ENCODE peak calls at places on chromosomes 12 and 14, in six cellular contexts. Q is mammary epithelial cell; L is adipocyte; F is neuronal stem cell; Z is transverse colon; J is CD4-positive, CD25-positive, alpha-beta regulatory T cell. V is an unnamed sample.

GRCh38 chr12:130097342-130097741 is 64.9 kb upstream of the FZD10 start:
- DNase-seq in J (no peak), L (no peak), Z (no peak), F (no peak), Q (no peak), V (no peak)

GRCh38 chr12:25368542-25368941 is 117.8 kb upstream of the KRAS start:
- DNase-seq in L (no peak), J (no peak), Q (no peak), F (no peak), Z (no peak), V (no peak)

GRCh38 chr12:45050331-45050750 is 558 bp downstream of the DBX2 start:
- DNase-seq in L (no peak), Z (no peak), F (no peak), Q (no peak), J (no peak), V (no peak)

GRCh38 chr14:75303415-75303814 is 24.8 kb downstream of the FOS start:
- DNase-seq in F (peak; percentile 65), Z (peak; percentile 76), Q (peak; percentile 54), J (peak; percentile 62), L (peak; percentile 90), V (peak; percentile 58)

GRCh38 chr12:2198088-2198501 is 145.3 kb downstream of the CACNA1C start:
- DNase-seq in F (peak; percentile 33), L (peak; percentile 74), Q (peak; percentile 63), Z (no peak), J (no peak), V (no peak)

GRCh38 chr12:59088673-59089072 is 168.4 kb upstream of the LRIG3 start:
- DNase-seq in L (no peak), Q (no peak), F (no peak), J (no peak), Z (no peak), V (no peak)

GRCh38 chr12:76259071-76259470 is 89.1 kb downstream of the BBS10 start:
- DNase-seq in Q (no peak), F (peak; percentile 11), J (no peak), Z (no peak), L (peak; percentile 41), V (no peak)

GRCh38 chr12:14836336-14837210 is 6.8 kb downstream of the ART4 start:
- DNase-seq in L (peak; percentile 88), F (no peak), Z (no peak), J (no peak), Q (peak; percentile 84), V (no peak)

GRCh38 chr12:38138225-38139221 is 178.1 kb upstream of the ALG10B start:
- DNase-seq in Z (peak; percentile 71), J (peak; percentile 56), Q (peak; percentile 64), L (peak; percentile 87), F (peak; percentile 24), V (peak; percentile 52)

GRCh38 chr12:20917269-20917668 is 106.8 kb downstream of the SLCO1B3 start:
- DNase-seq in L (no peak), Q (no peak), F (no peak), J (no peak), Z (no peak), V (no peak)

GRCh38 chr14:75720828-75721227 is 59.8 kb downstream of the TTLL5 start:
- DNase-seq in Z (no peak), L (peak; percentile 48), F (no peak), Q (peak; percentile 18), J (no peak), V (no peak)

GRCh38 chr12:55728932-55729591 is at the start of gene CD63:
- DNase-seq in Z (peak; percentile 91), F (no peak), L (peak; percentile 95), J (no peak), Q (peak; percentile 80), V (peak; percentile 77)

GRCh38 chr12:92943482-92944250 is 14.6 kb upstream of the EEA1 start:
- DNase-seq in F (no peak), Z (no peak), J (no peak), L (peak; percentile 27), Q (no peak), V (no peak)

GRCh38 chr12:132191715-132192553 is 47.7 kb downstream of the NOC4L start:
- DNase-seq in Z (no peak), J (no peak), F (no peak), L (no peak), Q (no peak), V (no peak)

GRCh38 chr14:91068642-91069041 is 8.2 kb upstream of the RPS6KA5 start:
- DNase-seq in L (no peak), F (no peak), Q (no peak), Z (no peak), J (peak; percentile 19), V (no peak)

GRCh38 chr14:102314242-102315011 is 5.1 kb upstream of the ZNF839 start:
- DNase-seq in Z (peak; percentile 89), J (peak; percentile 80), Q (peak; percentile 70), F (peak; percentile 68), L (peak; percentile 94), V (peak; percentile 76)

GRCh38 chr12:94140556-94140955 is 7.8 kb upstream of the PLXNC1 start:
- DNase-seq in Z (peak; percentile 36), L (peak; percentile 17), J (peak; percentile 44), Q (no peak), F (no peak), V (no peak)

GRCh38 chr12:116718578-116719454 is 19.1 kb downstream of the SPRING1 start:
- DNase-seq in L (peak; percentile 67), Z (no peak), F (no peak), J (no peak), Q (no peak), V (no peak)

GRCh38 chr12:115204957-115205754 is 521.2 kb upstream of the TBX3 start:
- DNase-seq in J (no peak), Z (no peak), L (peak; percentile 22), F (no peak), Q (peak; percentile 67), V (no peak)

GRCh38 chr12:19574606-19575005 is 135.3 kb downstream of the AEBP2 start:
- DNase-seq in Z (no peak), F (no peak), Q (no peak), L (no peak), J (no peak), V (no peak)

DNA sequence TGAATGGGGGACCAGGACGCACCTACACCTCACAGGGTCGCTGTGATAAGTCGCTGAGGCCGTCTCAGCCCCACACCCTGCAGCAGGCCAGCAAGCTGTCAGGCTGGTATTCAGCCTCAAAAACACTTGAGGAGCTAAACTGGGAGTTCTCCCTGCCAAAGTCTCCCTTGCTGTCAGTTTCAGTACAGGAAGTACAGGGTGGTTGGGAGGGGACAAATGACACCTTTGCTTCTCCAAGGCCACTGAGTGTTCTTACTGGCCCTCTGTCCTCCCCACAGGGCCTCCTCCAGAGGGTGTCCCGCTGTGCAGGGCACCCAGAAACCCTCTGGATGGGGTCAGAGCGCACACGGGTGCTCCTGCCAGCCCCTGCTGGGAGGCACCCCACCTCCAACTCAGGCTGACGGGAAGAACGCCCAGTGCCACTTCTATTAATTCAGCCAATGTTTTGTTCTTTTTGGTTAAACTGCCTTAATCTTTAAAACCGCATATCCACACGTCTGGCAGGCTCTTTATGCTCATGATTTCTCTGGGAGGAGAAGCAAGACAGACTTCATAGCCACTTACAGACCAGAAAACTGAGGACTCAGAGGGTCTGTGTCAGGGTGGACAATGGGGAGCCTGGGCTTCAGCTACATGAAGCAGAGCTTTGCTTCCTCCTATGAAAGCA is 75.9 kb downstream of the ITPK1 start:
- DNase-seq in Z (no peak), L (no peak), F (no peak), J (no peak), Q (no peak), V (no peak)
- H3K4me1 ChIP-seq in Z (peaks cover 66% of the 10 kb centered on the region), L (peaks cover 24% of the 10 kb centered on the region), F (peaks cover 38% of the 10 kb centered on the region), J (peaks cover 9% of the 10 kb centered on the region), Q (peaks cover 80% of the 10 kb centered on the region), V (peaks cover 6% of the 10 kb centered on the region)

GRCh38 chr14:104750658-104751057 is 2.3 kb upstream of the SIVA1 start:
- DNase-seq in Q (no peak), F (no peak), L (no peak), Z (no peak), J (no peak), V (no peak)

GRCh38 chr14:104751539-104752337 is 1.2 kb upstream of the SIVA1 start:
- DNase-seq in Q (no peak), F (no peak), Z (no peak), J (no peak), L (no peak), V (no peak)

GRCh38 chr14:104749111-104749649 is 3.8 kb upstream of the SIVA1 start:
- DNase-seq in F (no peak), Z (peak; percentile 68), L (peak; percentile 65), J (no peak), Q (peak; percentile 68), V (no peak)

GRCh38 chr14:104747876-104748275 is 5.1 kb upstream of the SIVA1 start:
- DNase-seq in L (no peak), Z (no peak), Q (no peak), F (no peak), J (no peak), V (no peak)

GRCh38 chr14:104749958-104750529 is 2.9 kb upstream of the SIVA1 start:
- DNase-seq in L (peak; percentile 34), F (no peak), Z (no peak), J (no peak), Q (peak; percentile 32), V (no peak)
- H3K4me1 ChIP-seq in L (peaks cover 55% of the 10 kb centered on the region), F (peaks cover 12% of the 10 kb centered on the region), Z (peaks cover 48% of the 10 kb centered on the region), J (peaks cover 29% of the 10 kb centered on the region), Q (peaks cover 49% of the 10 kb centered on the region), V (peaks cover 19% of the 10 kb centered on the region)

GRCh38 chr12:117968826-117969659 is at the start of gene KSR2:
- DNase-seq in F (peak; percentile 84), Z (peak; percentile 81), L (peak; percentile 51), Q (peak; percentile 63), J (peak; percentile 24), V (no peak)
- H3K4me1 ChIP-seq in F (peaks cover 7% of the 10 kb centered on the region), Z (peaks cover 11% of the 10 kb centered on the region), L (no peaks in the 10 kb centered on the region), Q (no peaks in the 10 kb centered on the region), J (peaks cover 11% of the 10 kb centered on the region), V (no peaks in the 10 kb centered on the region)

DNA sequence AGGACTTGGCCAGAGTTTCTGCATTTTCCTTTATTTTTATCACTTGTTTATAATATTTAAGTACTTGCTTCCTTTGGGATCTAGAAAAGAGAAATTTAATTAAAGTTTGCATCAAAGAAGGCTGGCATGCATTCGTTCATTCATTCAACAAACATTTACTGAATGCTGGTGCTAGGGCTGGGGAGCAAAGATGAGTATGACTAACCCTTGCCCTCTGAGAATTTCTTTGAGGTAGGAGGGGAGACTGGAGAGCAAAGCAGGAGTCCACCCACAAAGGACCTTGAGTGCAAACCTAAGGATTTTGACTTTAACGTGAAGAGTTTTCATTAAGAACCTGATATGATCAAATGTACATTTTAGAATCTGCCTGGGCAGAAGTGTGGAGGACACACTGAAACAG is 16.1 kb upstream of the NT5DC3 start:
- DNase-seq in Q (no peak), L (no peak), Z (no peak), F (no peak), J (no peak), V (no peak)
- H3K4me1 ChIP-seq in Q (peaks cover 29% of the 10 kb centered on the region), L (peaks cover 19% of the 10 kb centered on the region), Z (peaks cover 43% of the 10 kb centered on the region), F (peaks cover 3% of the 10 kb centered on the region), J (no peaks in the 10 kb centered on the region), V (no peaks in the 10 kb centered on the region)

GRCh38 chr14:89507926-89508460 is 91.0 kb upstream of the FOXN3 start:
- DNase-seq in J (no peak), F (no peak), Q (peak; percentile 79), L (peak; percentile 19), Z (no peak), V (no peak)
- H3K4me1 ChIP-seq in J (peaks cover 60% of the 10 kb centered on the region), F (peaks cover 5% of the 10 kb centered on the region), Q (peaks cover 18% of the 10 kb centered on the region), L (peaks cover 26% of the 10 kb centered on the region), Z (peaks cover 8% of the 10 kb centered on the region), V (peaks cover 56% of the 10 kb centered on the region)

DNA sequence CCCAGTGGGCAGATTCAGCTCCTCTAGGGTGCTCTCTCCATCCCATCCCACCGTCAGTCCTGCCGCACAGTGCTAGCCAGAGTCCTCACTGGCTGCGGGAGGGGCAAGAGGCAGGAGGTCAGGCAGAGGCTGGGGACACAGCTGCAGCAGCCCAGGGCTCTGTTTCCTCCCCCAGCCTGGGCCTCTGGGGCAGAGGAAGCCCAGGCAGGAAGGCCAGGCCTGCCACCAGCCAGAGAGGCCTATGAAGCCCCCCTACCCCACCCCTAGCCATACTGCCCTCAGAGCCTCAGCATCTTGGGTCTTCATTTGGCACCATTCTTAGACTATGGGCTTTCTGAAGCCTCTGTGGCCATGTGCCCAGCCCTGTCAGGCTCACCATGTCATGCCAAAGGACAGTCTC is 3.4 kb downstream of the ACVRL1 start:
- DNase-seq in J (no peak), L (no peak), F (no peak), Q (no peak), Z (no peak), V (no peak)
- H3K4me1 ChIP-seq in J (no peaks in the 10 kb centered on the region), L (peaks cover 66% of the 10 kb centered on the region), F (peaks cover 15% of the 10 kb centered on the region), Q (no peaks in the 10 kb centered on the region), Z (peaks cover 25% of the 10 kb centered on the region), V (no peaks in the 10 kb centered on the region)

V was measured in CD8-positive, alpha-beta memory T cell.